ENCODE peak calls at places on chromosomes 3 and 15, in four cellular contexts. E is GM20000, T is fibroblast of mammary gland, O is heart right ventricle. U is an unnamed sample.

GRCh38 chr3:10329495-10330015 is 8.6 kb upstream of the SEC13 start:
- DNase-seq in O (no peak), E (no peak), T (no peak), U (no peak)

GRCh38 chr3:98980915-98981596 is 79.6 kb upstream of the DCBLD2 start:
- DNase-seq in E (peak; percentile 34), T (peak; percentile 76), O (no peak), U (no peak)

GRCh38 chr15:51076142-51076897 is 18.4 kb downstream of the TNFAIP8L3 start:
- DNase-seq in T (no peak), O (no peak), E (peak; percentile 45), U (no peak)

GRCh38 chr3:27589795-27590194 is 105.6 kb upstream of the SLC4A7 start:
- DNase-seq in O (no peak), T (peak; percentile 50), E (no peak), U (no peak)

GRCh38 chr3:73419179-73419803 is 205.4 kb downstream of the PDZRN3 start:
- DNase-seq in T (peak; percentile 79), E (no peak), O (no peak), U (no peak)

GRCh38 chr3:37462452-37462851 is 288.1 kb upstream of the LRRFIP2 start:
- DNase-seq in E (no peak), T (no peak), O (no peak), U (no peak)

GRCh38 chr3:197168063-197168462 is 130.3 kb downstream of the DLG1 start:
- DNase-seq in T (no peak), E (no peak), O (no peak), U (no peak)

GRCh38 chr15:39774688-39775267 is 7.9 kb downstream of the FSIP1 start:
- DNase-seq in E (no peak), O (no peak), T (no peak), U (no peak)

GRCh38 chr3:182078314-182078713 is 366.6 kb downstream of the SOX2 start:
- DNase-seq in E (no peak), O (no peak), T (no peak), U (peak; percentile 56)

GRCh38 chr3:58691997-58692396 is 25.4 kb upstream of the FAM3D start:
- DNase-seq in O (no peak), E (no peak), T (peak; percentile 50), U (no peak)

GRCh38 chr3:151276038-151277027 is 2.0 kb downstream of the P2RY14 start:
- DNase-seq in T (no peak), E (no peak), O (no peak), U (no peak)

GRCh38 chr3:194272861-194273266 is 78.3 kb downstream of the CPN2 start:
- DNase-seq in T (peak; percentile 70), E (no peak), O (no peak), U (no peak)

GRCh38 chr3:125644036-125645025 is 49.0 kb upstream of the OSBPL11 start:
- DNase-seq in T (peak; percentile 84), O (peak; percentile 19), E (no peak), U (no peak)

GRCh38 chr3:117193390-117193789 is 483.8 kb downstream of the TUSC7 start:
- DNase-seq in O (no peak), T (peak; percentile 24), E (no peak), U (no peak)

GRCh38 chr3:45555154-45555591 is 39.4 kb upstream of the LIMD1 start:
- DNase-seq in E (no peak), T (no peak), O (no peak), U (no peak)

GRCh38 chr3:8499181-8499611 is 2.4 kb upstream of the LMCD1 start:
- DNase-seq in E (no peak), T (no peak), O (no peak), U (peak; percentile 29)

GRCh38 chr15:99696096-99696495 is 37.1 kb downstream of the LYSMD4 start:
- DNase-seq in T (no peak), O (no peak), E (no peak), U (no peak)

GRCh38 chr3:29763115-29763514 is 482.2 kb downstream of the RBMS3 start:
- DNase-seq in O (no peak), T (peak; percentile 20), E (no peak), U (no peak)

GRCh38 chr15:70976856-70977255 is 84.2 kb downstream of the LRRC49 start:
- DNase-seq in T (peak; percentile 62), E (no peak), O (no peak), U (no peak)

GRCh38 chr3:104273046-104273649 is 1093.6 kb upstream of the ALCAM start:
- DNase-seq in E (no peak), O (no peak), T (peak; percentile 51), U (no peak)

GRCh38 chr15:29409890-29410289 is 140.3 kb upstream of the NSMCE3 start:
- DNase-seq in E (no peak), O (no peak), T (no peak), U (no peak)

GRCh38 chr15:64050281-64051092 is 4.2 kb upstream of the DAPK2 start:
- DNase-seq in E (no peak), T (no peak), O (no peak), U (no peak)

GRCh38 chr3:119794971-119795612 is 13.2 kb downstream of the NR1I2 start:
- DNase-seq in E (no peak), T (peak; percentile 15), O (no peak), U (peak; percentile 39)

GRCh38 chr3:23950303-23950702 is 5.2 kb downstream of the NR1D2 start:
- DNase-seq in O (no peak), E (no peak), T (no peak), U (no peak)

GRCh38 chr3:30527186-30527585 is 79.2 kb upstream of the TGFBR2 start:
- DNase-seq in O (no peak), T (no peak), E (no peak), U (no peak)

GRCh38 chr3:195384952-195385351 is 57.9 kb downstream of the ACAP2 start:
- DNase-seq in O (no peak), E (no peak), T (no peak), U (peak; percentile 11)

GRCh38 chr3:12896206-12896697 is 54.9 kb upstream of the RPL32 start:
- DNase-seq in E (no peak), T (peak; percentile 6), O (no peak), U (no peak)

GRCh38 chr15:40743921-40744809 is 10.9 kb downstream of the RMDN3 start:
- DNase-seq in T (peak; percentile 94), O (no peak), E (no peak), U (no peak)

GRCh38 chr15:58865420-58865880 is 68.0 kb downstream of the SLTM start:
- DNase-seq in T (no peak), O (no peak), E (no peak), U (peak; percentile 80)

GRCh38 chr3:63349583-63350177 is 71.6 kb downstream of the SYNPR start:
- DNase-seq in T (peak; percentile 76), E (peak; percentile 34), O (peak; percentile 14), U (peak; percentile 59)

GRCh38 chr3:119588112-119588511 is 8.8 kb downstream of the ADPRH start:
- DNase-seq in E (no peak), O (peak; percentile 53), T (no peak), U (peak; percentile 16)

GRCh38 chr3:150682819-150683218 is 20.9 kb downstream of the ERICH6 start:
- DNase-seq in E (no peak), O (no peak), T (no peak), U (no peak)

GRCh38 chr3:59341441-59341840 is 291.6 kb upstream of the CFAP20DC start:
- DNase-seq in O (no peak), E (no peak), T (no peak), U (no peak)

GRCh38 chr15:91311986-91312385 is 211.9 kb downstream of the SV2B start:
- DNase-seq in E (no peak), T (no peak), O (no peak), U (no peak)

GRCh38 chr3:151770941-151771340 is 37.2 kb downstream of the AADACL2 start:
- DNase-seq in E (no peak), O (peak; percentile 61), T (peak; percentile 70), U (peak; percentile 67)

GRCh38 chr3:195241592-195242355 is 29.2 kb downstream of the XXYLT1 start:
- DNase-seq in E (no peak), O (peak; percentile 2), T (no peak), U (no peak)

GRCh38 chr3:15405448-15406050 is 21.8 kb downstream of the METTL6 start:
- DNase-seq in T (peak; percentile 81), E (peak; percentile 50), O (no peak), U (no peak)

GRCh38 chr3:165443664-165444063 is 247.5 kb upstream of the SLITRK3 start:
- DNase-seq in E (no peak), O (no peak), T (no peak), U (no peak)

GRCh38 chr3:186152889-186153292 is 44.0 kb upstream of the ETV5 start:
- DNase-seq in E (peak; percentile 73), O (no peak), T (no peak), U (peak; percentile 45)

GRCh38 chr15:84033793-84034553 is 201.6 kb upstream of the GOLGA6L4 start:
- DNase-seq in E (no peak), O (no peak), T (peak; percentile 11), U (no peak)

GRCh38 chr15:84034831-84035753 is 200.5 kb upstream of the GOLGA6L4 start:
- DNase-seq in E (peak; percentile 32), O (no peak), T (peak; percentile 64), U (peak; percentile 53)
- TF ChIP-seq CTCF in E (no peak), O (peak; percentile 42), T (peak; percentile 64), U (peak; percentile 68)

GRCh38 chr15:78438595-78439285 is 724 bp downstream of the IREB2 start:
- DNase-seq in E (peak; percentile 39), T (peak; percentile 30), O (peak; percentile 21), U (peak; percentile 17)
- TF ChIP-seq CTCF in E (no peak), T (peak; percentile 48), O (no peak), U (no peak)

DNA sequence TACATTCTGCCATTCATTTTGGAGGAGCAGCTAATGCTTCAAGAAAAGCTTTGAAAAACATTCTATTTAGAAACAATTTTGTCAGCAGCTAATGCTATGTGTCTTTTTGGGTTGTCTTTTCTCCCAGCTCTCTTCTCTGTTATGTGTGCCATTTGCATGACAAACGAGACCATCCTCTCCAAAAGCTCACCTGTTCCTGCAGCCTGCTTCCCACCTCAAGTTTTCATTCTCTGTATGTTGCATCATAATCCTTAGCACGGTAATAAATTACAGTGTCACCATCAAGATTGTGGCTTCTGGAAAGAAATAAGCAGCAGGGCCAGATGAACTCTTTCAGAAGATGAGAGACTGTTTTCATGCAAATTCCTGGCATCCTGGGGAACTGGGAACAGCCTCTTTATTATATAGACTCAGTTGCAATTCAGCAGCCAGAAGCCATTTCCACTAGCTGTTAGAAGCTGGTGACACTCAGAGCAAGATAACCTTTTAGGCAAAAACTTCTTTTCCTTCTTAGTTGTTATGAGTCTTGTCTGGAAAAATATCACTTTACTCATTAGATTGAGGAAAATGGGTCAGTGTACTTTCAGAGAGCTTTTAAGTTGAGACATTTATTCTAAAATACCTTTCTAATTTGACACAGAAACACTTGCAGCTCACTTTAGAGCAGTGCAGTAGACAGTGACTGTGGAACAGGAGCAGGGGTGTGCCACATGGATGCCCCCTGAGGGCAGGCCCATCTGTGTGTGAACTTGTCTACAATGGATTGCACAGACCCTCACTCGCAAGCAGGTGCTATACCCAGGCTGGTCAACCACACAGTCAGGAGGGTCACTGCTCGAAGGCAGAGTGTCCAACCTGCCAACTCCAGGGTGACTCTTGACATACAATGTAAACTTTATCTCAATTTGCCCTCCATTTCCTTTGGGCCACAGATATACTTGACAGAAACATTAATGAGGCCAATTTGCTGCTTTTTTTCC is 436.9 kb downstream of the EPHB1 start:
- DNase-seq in E (no peak), O (no peak), T (no peak), U (no peak)
- TF ChIP-seq CTCF in E (no peak), O (no peak), T (no peak), U (no peak)

GRCh38 chr3:6287063-6287462 is 573.9 kb upstream of the GRM7 start:
- DNase-seq in T (no peak), E (no peak), O (no peak), U (no peak)
- TF ChIP-seq CTCF in T (no peak), E (no peak), O (no peak), U (no peak)

GRCh38 chr3:180631317-180631716 is 29.4 kb downstream of the TTC14 start:
- DNase-seq in T (no peak), E (no peak), O (no peak), U (no peak)
- TF ChIP-seq CTCF in T (peak; percentile 16), E (no peak), O (no peak), U (no peak)